ENCODE peak calls at places on chromosomes 1 and 21, in six cellular contexts. H is iPS-NIHi11, L is T-helper 2 cell, Z is colonic mucosa, T is H54, B is WERI-Rb-1. J is an unnamed sample.

GRCh38 chr21:42233067-42233981 is 14.4 kb downstream of the ABCG1 start:
- DNase-seq in H (peak; percentile 45), L (peak; percentile 94), Z (peak; percentile 76), T (no peak), B (no peak), J (peak; percentile 70)

GRCh38 chr1:59947047-59947938 is 20.7 kb upstream of the CYP2J2 start:
- DNase-seq in H (peak; percentile 83), L (peak; percentile 61), Z (peak; percentile 63), T (peak; percentile 27), B (peak; percentile 64), J (peak; percentile 67)

GRCh38 chr1:221439008-221439733 is 302.7 kb downstream of the DUSP10 start:
- DNase-seq in H (no peak), L (peak; percentile 92), Z (no peak), T (peak; percentile 10), B (no peak), J (no peak)

GRCh38 chr21:36790616-36791015 is 91.7 kb downstream of the SIM2 start:
- DNase-seq in H (no peak), L (no peak), Z (no peak), T (no peak), B (no peak), J (no peak)

GRCh38 chr1:169468982-169469381 is 16.8 kb downstream of the SLC19A2 start:
- DNase-seq in H (no peak), L (peak; percentile 10), Z (no peak), T (no peak), B (no peak), J (no peak)

GRCh38 chr1:3599816-3600215 is 11.5 kb downstream of the MEGF6 start:
- DNase-seq in H (no peak), L (no peak), Z (no peak), T (no peak), B (no peak), J (no peak)

GRCh38 chr1:223707270-223708000 is 4.9 kb upstream of the CAPN2 start:
- DNase-seq in H (no peak), L (no peak), Z (peak; percentile 80), T (no peak), B (no peak), J (peak; percentile 87)

GRCh38 chr21:38243732-38244406 is 12.9 kb upstream of the KCNJ15 start:
- DNase-seq in H (no peak), L (peak; percentile 51), Z (no peak), T (no peak), B (no peak), J (no peak)

GRCh38 chr1:56183151-56183550 is 396.2 kb downstream of the PLPP3 start:
- DNase-seq in H (no peak), L (no peak), Z (no peak), T (no peak), B (no peak), J (no peak)

GRCh38 chr1:60066001-60066400 is 7.6 kb downstream of the C1orf87 start:
- DNase-seq in H (no peak), L (no peak), Z (no peak), T (no peak), B (no peak), J (no peak)

GRCh38 chr1:52142220-52143153 is 598 bp downstream of the ZFYVE9 start:
- DNase-seq in H (peak; percentile 62), L (peak; percentile 16), Z (peak; percentile 46), T (peak; percentile 31), B (peak; percentile 47), J (peak; percentile 20)

GRCh38 chr1:23444104-23444533 is 19.6 kb upstream of the TCEA3 start:
- DNase-seq in H (no peak), L (no peak), Z (peak; percentile 66), T (no peak), B (no peak), J (peak; percentile 64)

GRCh38 chr1:228404107-228404720 is 2.4 kb downstream of the TRIM11 start:
- DNase-seq in H (no peak), L (peak; percentile 54), Z (no peak), T (no peak), B (no peak), J (no peak)

GRCh38 chr1:180930687-180931086 is 18.0 kb downstream of the KIAA1614 start:
- DNase-seq in H (no peak), L (no peak), Z (no peak), T (no peak), B (peak; percentile 43), J (no peak)

GRCh38 chr21:45152265-45152746 is 77.9 kb downstream of the ADARB1 start:
- DNase-seq in H (peak; percentile 63), L (peak; percentile 80), Z (peak; percentile 19), T (no peak), B (peak; percentile 11), J (peak; percentile 54)

GRCh38 chr1:45014403-45015028 is 2.5 kb downstream of the UROD start:
- DNase-seq in H (peak; percentile 78), L (peak; percentile 79), Z (peak; percentile 81), T (peak; percentile 58), B (peak; percentile 84), J (peak; percentile 84)

GRCh38 chr1:53525595-53525994 is 66.4 kb downstream of the DMRTB1 start:
- DNase-seq in H (peak; percentile 78), L (no peak), Z (no peak), T (no peak), B (peak; percentile 46), J (no peak)

GRCh38 chr1:222750651-222751050 is 13.6 kb downstream of the FAM177B start:
- DNase-seq in H (no peak), L (no peak), Z (no peak), T (no peak), B (no peak), J (no peak)

GRCh38 chr1:51636765-51637522 is 20.1 kb downstream of the OSBPL9 start:
- DNase-seq in H (no peak), L (no peak), Z (peak; percentile 27), T (no peak), B (no peak), J (no peak)

GRCh38 chr1:53734650-53735211 is 4.2 kb downstream of the GLIS1 start:
- DNase-seq in H (no peak), L (no peak), Z (no peak), T (no peak), B (no peak), J (no peak)

GRCh38 chr1:206445116-206445515 is 25.2 kb upstream of the IKBKE start:
- DNase-seq in H (no peak), L (no peak), Z (peak; percentile 36), T (no peak), B (no peak), J (no peak)

GRCh38 chr1:51287966-51288365 is 42.4 kb downstream of the TTC39A start:
- DNase-seq in H (no peak), L (no peak), Z (no peak), T (no peak), B (no peak), J (no peak)

GRCh38 chr1:155170806-155171205 is 2.3 kb downstream of the KRTCAP2 start:
- DNase-seq in H (no peak), L (no peak), Z (peak; percentile 9), T (no peak), B (peak; percentile 8), J (no peak)

GRCh38 chr1:2951856-2952255 is 69.4 kb upstream of the ACTRT2 start:
- DNase-seq in H (no peak), L (no peak), Z (no peak), T (no peak), B (no peak), J (no peak)

GRCh38 chr1:25731626-25732370 is 68.2 kb upstream of the SELENON start:
- DNase-seq in H (no peak), L (no peak), Z (no peak), T (no peak), B (no peak), J (no peak)

GRCh38 chr1:200240655-200241054 is 169.2 kb downstream of the ZNF281 start:
- DNase-seq in H (no peak), L (no peak), Z (no peak), T (no peak), B (no peak), J (no peak)

GRCh38 chr1:161910516-161911077 is 113.1 kb downstream of the OLFML2B start:
- DNase-seq in H (no peak), L (no peak), Z (no peak), T (no peak), B (no peak), J (no peak)

GRCh38 chr1:164660415-164661174 is 101.6 kb downstream of the PBX1 start:
- DNase-seq in H (no peak), L (peak; percentile 90), Z (no peak), T (no peak), B (no peak), J (no peak)

GRCh38 chr21:36929622-36930021 is 36.8 kb downstream of the HLCS start:
- DNase-seq in H (no peak), L (no peak), Z (no peak), T (no peak), B (peak; percentile 32), J (no peak)

GRCh38 chr1:184373155-184373554 is 13.7 kb upstream of the C1orf21 start:
- DNase-seq in H (no peak), L (no peak), Z (no peak), T (no peak), B (no peak), J (no peak)

GRCh38 chr21:14581902-14582457 is 35.9 kb upstream of the SAMSN1 start:
- DNase-seq in H (no peak), L (peak; percentile 94), Z (no peak), T (no peak), B (no peak), J (no peak)

GRCh38 chr21:34770581-34770980 is 101.8 kb downstream of the CLIC6 start:
- DNase-seq in H (no peak), L (no peak), Z (no peak), T (no peak), B (no peak), J (peak; percentile 4)

GRCh38 chr21:45055861-45056260 is 18.5 kb upstream of the ADARB1 start:
- DNase-seq in H (no peak), L (no peak), Z (no peak), T (no peak), B (no peak), J (no peak)

GRCh38 chr21:33828083-33828482 is 87.5 kb downstream of the ATP5PO start:
- DNase-seq in H (no peak), L (no peak), Z (no peak), T (no peak), B (no peak), J (no peak)

GRCh38 chr1:155942578-155943141 is 1.2 kb downstream of the RXFP4 start:
- DNase-seq in H (no peak), L (no peak), Z (peak; percentile 87), T (no peak), B (peak; percentile 51), J (no peak)

GRCh38 chr1:45198185-45198584 is 8.2 kb downstream of the ZSWIM5 start:
- DNase-seq in H (no peak), L (no peak), Z (no peak), T (no peak), B (no peak), J (no peak)

GRCh38 chr1:213985181-213986019 is 2.4 kb upstream of the PROX1 start:
- DNase-seq in H (peak; percentile 13), L (peak; percentile 51), Z (no peak), T (no peak), B (peak; percentile 32), J (no peak)

GRCh38 chr1:43229831-43230780 is 39.7 kb upstream of the TMEM125 start:
- DNase-seq in H (no peak), L (no peak), Z (no peak), T (no peak), B (peak; percentile 70), J (no peak)

GRCh38 chr21:45952974-45953373 is 28.6 kb upstream of the COL6A1 start:
- DNase-seq in H (no peak), L (no peak), Z (no peak), T (no peak), B (no peak), J (no peak)

GRCh38 chr1:109765896-109766615 is 2.3 kb upstream of the EPS8L3 start:
- DNase-seq in H (no peak), L (no peak), Z (peak; percentile 82), T (no peak), B (peak; percentile 4), J (peak; percentile 52)